ENCODE peak calls at places on chromosomes 4 and X, in seven cellular contexts. N is HepG2, G is SK-N-SH, M is H1, U is HCT116, W is GM12878, F is K562. S is an unnamed sample.

GRCh38 chr4:2763511-2763967 is 7.4 kb upstream of the TNIP2 start:
- DNase-seq in G (peak; percentile 22), U (no peak), W (no peak), N (no peak), M (no peak), F (no peak), S (no peak)

GRCh38 chr4:55742655-55743191 is 76.9 kb upstream of the EXOC1L start:
- DNase-seq in U (no peak), M (no peak), W (no peak), G (peak; percentile 53), N (peak; percentile 3), F (no peak), S (no peak)

GRCh38 chr4:38529189-38530115 is 134.5 kb upstream of the KLF3 start:
- DNase-seq in G (no peak), N (no peak), M (no peak), U (no peak), W (peak; percentile 35), F (peak; percentile 83), S (peak; percentile 5)

GRCh38 chr4:81600511-81601269 is 129.0 kb upstream of the RASGEF1B start:
- DNase-seq in W (no peak), U (no peak), N (no peak), G (no peak), M (no peak), F (no peak), S (no peak)

GRCh38 chr4:41281038-41281634 is 24.4 kb downstream of the UCHL1 start:
- DNase-seq in U (peak; percentile 82), N (peak; percentile 64), M (no peak), F (peak; percentile 65), W (peak; percentile 48), G (peak; percentile 84), S (peak; percentile 49)

GRCh38 chrX:77436271-77436670 is 10.9 kb upstream of the FGF16 start:
- DNase-seq in U (no peak), N (no peak), W (no peak), M (no peak), G (no peak), F (no peak), S (no peak)

GRCh38 chrX:19174401-19175025 is 52.2 kb upstream of the ADGRG2 start:
- DNase-seq in F (no peak), G (no peak), W (no peak), M (no peak), U (no peak), N (no peak), S (no peak)

GRCh38 chr4:71026086-71026485 is 32.6 kb downstream of the DCK start:
- DNase-seq in W (no peak), N (peak; percentile 66), U (peak; percentile 55), M (no peak), F (peak; percentile 56), G (peak; percentile 16), S (no peak)

GRCh38 chrX:146454363-146454762 is 355.2 kb upstream of the CXorf51B start:
- DNase-seq in M (no peak), U (no peak), N (no peak), W (no peak), G (no peak), F (no peak), S (no peak)

GRCh38 chr4:130257271-130257670 is 1161.3 kb downstream of the C4orf33 start:
- DNase-seq in U (no peak), G (no peak), W (no peak), N (no peak), M (no peak), F (no peak), S (no peak)

GRCh38 chrX:118615141-118615540 is 112.3 kb upstream of the IL13RA1 start:
- DNase-seq in W (no peak), N (no peak), G (no peak), M (no peak), F (no peak), U (no peak), S (no peak)

GRCh38 chr4:150211016-150211415 is 132.8 kb downstream of the DCLK2 start:
- DNase-seq in N (no peak), F (no peak), M (no peak), W (no peak), G (no peak), U (no peak), S (no peak)

GRCh38 chr4:149135062-149135461 is 680.6 kb downstream of the IQCM start:
- DNase-seq in F (no peak), W (no peak), M (no peak), N (no peak), G (no peak), U (no peak), S (no peak)

GRCh38 chrX:63434665-63435064 is 83.5 kb upstream of the SPIN4 start:
- DNase-seq in U (peak; percentile 18), W (no peak), M (no peak), G (no peak), N (no peak), F (peak; percentile 21), S (no peak)

GRCh38 chrX:74492720-74493201 is 71.5 kb downstream of the SLC16A2 start:
- DNase-seq in M (peak; percentile 66), W (no peak), U (no peak), F (no peak), G (peak; percentile 16), N (no peak), S (no peak)

GRCh38 chr4:174563399-174563798 is 41.1 kb upstream of the HPGD start:
- DNase-seq in F (no peak), N (no peak), G (no peak), W (no peak), U (no peak), M (no peak), S (no peak)

GRCh38 chr4:63222466-63222865 is 1186.8 kb downstream of the TECRL start:
- DNase-seq in G (no peak), W (no peak), F (no peak), M (no peak), U (no peak), N (no peak), S (no peak)

GRCh38 chrX:46257451-46257879 is 287.8 kb downstream of the ZNF674 start:
- DNase-seq in W (no peak), U (no peak), M (no peak), N (no peak), G (no peak), F (no peak), S (no peak)

GRCh38 chrX:39905475-39905889 is 192.3 kb downstream of the BCOR start:
- DNase-seq in M (no peak), N (no peak), F (peak; percentile 31), W (no peak), U (no peak), G (peak; percentile 34), S (no peak)

GRCh38 chrX:80648023-80648422 is 161.7 kb downstream of the BRWD3 start:
- DNase-seq in W (no peak), U (no peak), F (no peak), M (no peak), G (peak; percentile 2), N (no peak), S (peak; percentile 28)

GRCh38 chr4:156685308-156685707 is 286.3 kb downstream of the PDGFC start:
- DNase-seq in G (no peak), M (no peak), U (no peak), N (no peak), W (no peak), F (no peak), S (no peak)

GRCh38 chr4:108749119-108749518 is 13.7 kb downstream of the ETNPPL start:
- DNase-seq in M (no peak), W (no peak), U (no peak), G (no peak), N (no peak), F (no peak), S (no peak)

GRCh38 chr4:157045507-157046127 is 30.3 kb upstream of the GLRB start:
- DNase-seq in W (no peak), U (peak; percentile 46), M (no peak), N (peak; percentile 47), G (peak; percentile 53), F (no peak), S (peak; percentile 21)

GRCh38 chrX:3346436-3347329 is at the start of gene MXRA5:
- DNase-seq in W (no peak), G (peak; percentile 13), U (no peak), F (no peak), N (no peak), M (peak; percentile 59), S (no peak)

GRCh38 chr4:45855857-45856256 is 268.0 kb downstream of the GABRG1 start:
- DNase-seq in G (no peak), N (no peak), F (no peak), M (no peak), U (no peak), W (no peak), S (no peak)
- TF ChIP-seq JUND in G (no peak), N (no peak), F (no peak), M (no peak), U (no peak), W (no peak), S (no peak)

DNA sequence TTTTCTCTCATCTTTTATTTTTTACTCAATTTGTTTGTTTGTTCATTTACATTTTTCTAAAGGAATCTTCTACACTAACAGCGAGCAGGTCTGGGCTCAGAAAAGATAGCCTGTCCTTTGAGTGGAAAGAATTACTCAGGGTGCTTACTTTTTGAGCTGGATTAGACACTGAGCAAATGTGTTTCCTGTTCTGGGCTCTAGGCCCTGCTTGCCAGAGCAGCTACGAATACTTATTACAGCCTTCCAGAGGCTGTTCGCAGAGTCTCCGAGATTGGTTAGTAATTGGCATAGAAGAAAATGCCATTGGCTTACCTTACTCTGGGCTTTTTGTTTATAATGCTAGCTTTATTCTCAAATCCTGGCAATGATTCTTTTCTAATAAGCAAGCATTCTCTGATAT is 76.3 kb upstream of the GRXCR1 start:
- DNase-seq in N (no peak), F (no peak), W (no peak), U (no peak), M (no peak), G (no peak), S (no peak)
- TF ChIP-seq JUND in N (no peak), F (no peak), W (no peak), U (no peak), M (no peak), G (no peak), S (no peak)

DNA sequence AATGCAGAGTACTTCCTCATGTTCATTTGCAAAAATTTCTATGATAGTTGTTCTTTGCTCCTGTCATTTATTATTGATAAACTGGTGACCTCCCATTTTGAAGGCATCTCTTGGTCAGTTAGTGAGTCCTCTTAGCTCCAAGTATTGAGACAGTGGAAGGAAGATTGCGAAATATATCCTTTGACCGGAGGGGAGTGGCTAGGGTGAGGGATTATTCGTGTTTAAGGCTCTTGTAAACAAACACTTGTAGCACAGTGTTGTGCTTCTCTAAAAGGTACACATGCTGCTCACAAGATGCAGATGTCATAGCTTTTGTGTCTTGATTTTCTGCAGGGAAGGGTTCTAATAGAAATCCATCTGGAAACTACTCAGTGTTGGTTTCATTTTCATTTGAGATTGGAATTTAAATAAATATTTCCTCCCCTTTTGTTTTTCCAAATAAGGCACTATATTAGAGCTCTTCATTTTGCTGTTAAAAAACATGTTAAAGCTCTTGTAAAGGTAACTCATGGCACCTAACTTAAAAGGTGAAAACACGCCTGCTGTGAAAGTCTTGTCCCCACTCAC is 21.8 kb downstream of the TXLNG start:
- DNase-seq in N (peak; percentile 64), F (peak; percentile 25), U (no peak), W (no peak), M (no peak), G (no peak), S (peak; percentile 49)
- TF ChIP-seq JUND in N (no peak), F (no peak), U (no peak), W (no peak), M (no peak), G (no peak), S (no peak)

GRCh38 chrX:154981116-154981411 is 41.5 kb downstream of the F8 start:
- DNase-seq in U (no peak), W (no peak), G (no peak), M (no peak), N (no peak), F (no peak), S (no peak)

GRCh38 chrX:154980330-154981115 is 42.0 kb downstream of the F8 start:
- DNase-seq in M (peak; percentile 75), W (peak; percentile 68), N (peak; percentile 54), F (peak; percentile 57), U (peak; percentile 45), G (peak; percentile 66), S (peak; percentile 73)

GRCh38 chrX:154979671-154980070 is 42.9 kb downstream of the F8 start:
- DNase-seq in W (no peak), F (no peak), M (no peak), N (no peak), U (no peak), G (no peak), S (no peak)
- TF ChIP-seq JUND in W (no peak), F (no peak), M (no peak), N (no peak), U (no peak), G (no peak), S (no peak)